ENCODE peak calls at places on chromosomes 5 and 9, in eight cellular contexts. B is right atrium auricular region; U is activated CD4-positive, alpha-beta T cell treated with anti-CD3 and anti-CD28 coated beads, Interleukin-2, amount 50 U/mL, for 4 hours; Y is frontal cortex; P is Caki2; J is SK-N-MC; N is glutamatergic neuron; V is Daoy. O is an unnamed sample.

GRCh38 chr5:138148811-138149210 is 9.6 kb upstream of the NME5 start:
- DNase-seq in B (peak), U (no peak), Y (no peak), P (peak), J (no peak), N (no peak), V (peak), O (no peak)

GRCh38 chr9:9901624-9902023 is 711.2 kb downstream of the PTPRD start:
- DNase-seq in B (no peak), U (no peak), Y (no peak), P (no peak), J (no peak), N (no peak), V (no peak), O (no peak)

GRCh38 chr9:110064721-110065252 is 143.2 kb downstream of the C9orf152 start:
- DNase-seq in B (no peak), U (no peak), Y (no peak), P (no peak), J (no peak), N (no peak), V (no peak), O (no peak)

GRCh38 chr5:52491829-52492217 is 295.9 kb upstream of the ITGA1 start:
- DNase-seq in B (no peak), U (no peak), Y (no peak), P (no peak), J (no peak), N (no peak), V (no peak), O (no peak)

GRCh38 chr5:73234156-73234555 is 61.2 kb downstream of the TMEM174 start:
- DNase-seq in B (no peak), U (no peak), Y (no peak), P (no peak), J (no peak), N (peak), V (no peak), O (no peak)

GRCh38 chr5:41270423-41271251 is 57.3 kb upstream of the C6 start:
- DNase-seq in B (no peak), U (no peak), Y (peak), P (peak), J (peak), N (peak), V (no peak), O (peak)

GRCh38 chr5:135041726-135042125 is 7.7 kb upstream of the PITX1 start:
- DNase-seq in B (no peak), U (no peak), Y (no peak), P (no peak), J (no peak), N (no peak), V (no peak), O (no peak)

GRCh38 chr9:304519-305185 is 90.0 kb downstream of the DOCK8 start:
- DNase-seq in B (no peak), U (no peak), Y (no peak), P (no peak), J (no peak), N (no peak), V (peak), O (no peak)

GRCh38 chr5:10192309-10192708 is 57.4 kb downstream of the ATPSCKMT start:
- DNase-seq in B (no peak), U (no peak), Y (no peak), P (peak), J (no peak), N (no peak), V (no peak), O (no peak)

GRCh38 chr9:26975728-26976707 is 19.8 kb downstream of the IFT74 start:
- DNase-seq in B (no peak), U (no peak), Y (no peak), P (peak), J (no peak), N (no peak), V (peak), O (no peak)

GRCh38 chr5:175809531-175810121 is 61.8 kb upstream of the CPLX2 start:
- DNase-seq in B (no peak), U (no peak), Y (no peak), P (peak), J (peak), N (no peak), V (peak), O (no peak)

GRCh38 chr9:112554516-112554915 is 67.9 kb downstream of the KIAA1958 start:
- DNase-seq in B (no peak), U (no peak), Y (no peak), P (no peak), J (no peak), N (no peak), V (peak), O (no peak)

GRCh38 chr5:4942831-4943178 is 197.3 kb upstream of the ADAMTS16 start:
- DNase-seq in B (no peak), U (no peak), Y (no peak), P (no peak), J (no peak), N (no peak), V (no peak), O (no peak)

GRCh38 chr9:133528887-133529262 is 4.1 kb upstream of the MYMK start:
- DNase-seq in B (no peak), U (no peak), Y (no peak), P (no peak), J (no peak), N (no peak), V (no peak), O (no peak)

GRCh38 chr5:1507457-1507856 is 16.3 kb downstream of the LPCAT1 start:
- DNase-seq in B (no peak), U (no peak), Y (no peak), P (no peak), J (no peak), N (peak), V (no peak), O (no peak)